ENCODE peak calls at places on chromosomes 13 and 19, in seven cellular contexts. C is BJ, H is tibial artery, X is OCI-LY7, W is Panc1, V is upper lobe of right lung, P is GM23338. E is an unnamed sample.

GRCh38 chr19:48900477-48901452 is 653 bp downstream of the NUCB1 start:
- DNase-seq in H (no peak), P (peak), V (no peak), W (no peak), C (no peak), X (peak), E (peak)

GRCh38 chr13:45595968-45596367 is 19.6 kb downstream of the ERICH6B start:
- DNase-seq in V (no peak), X (no peak), H (no peak), W (no peak), C (no peak), P (peak), E (no peak)

GRCh38 chr13:76830805-76831204 is 55.4 kb downstream of the KCTD12 start:
- DNase-seq in P (peak), H (no peak), W (no peak), V (no peak), X (no peak), C (no peak), E (no peak)

GRCh38 chr13:29594710-29595379 is 643 bp downstream of the SLC7A1 start:
- DNase-seq in P (peak), W (no peak), C (no peak), X (peak), V (peak), H (peak), E (peak)

GRCh38 chr13:25170554-25171107 is 1.5 kb downstream of the AMER2 start:
- DNase-seq in X (no peak), V (no peak), W (no peak), H (no peak), C (no peak), P (peak), E (no peak)

GRCh38 chr13:113959198-113959597 is 14.7 kb downstream of the C13orf46 start:
- DNase-seq in W (no peak), H (no peak), P (no peak), C (no peak), V (no peak), X (no peak), E (no peak)

GRCh38 chr19:41064974-41065569 is 23.2 kb upstream of the CYP2A13 start:
- DNase-seq in W (no peak), X (peak), V (no peak), P (peak), C (no peak), H (no peak), E (peak)

GRCh38 chr19:5141926-5142724 is 173.2 kb downstream of the KDM4B start:
- DNase-seq in H (no peak), C (no peak), W (no peak), V (no peak), P (no peak), X (no peak), E (no peak)

GRCh38 chr13:39407786-39408185 is 195.2 kb downstream of the LHFPL6 start:
- DNase-seq in V (no peak), H (no peak), C (no peak), W (no peak), P (no peak), X (no peak), E (no peak)

GRCh38 chr13:39407138-39407537 is 195.9 kb downstream of the LHFPL6 start:
- DNase-seq in C (no peak), V (no peak), H (no peak), X (no peak), W (no peak), P (no peak), E (no peak)

GRCh38 chr13:39405596-39405995 is 197.4 kb downstream of the LHFPL6 start:
- DNase-seq in P (no peak), X (no peak), V (no peak), C (no peak), W (no peak), H (no peak), E (no peak)

GRCh38 chr13:39405107-39405506 is 197.9 kb downstream of the LHFPL6 start:
- DNase-seq in H (no peak), C (no peak), V (no peak), P (no peak), W (no peak), X (no peak), E (no peak)

GRCh38 chr13:39406688-39407087 is 196.3 kb downstream of the LHFPL6 start:
- DNase-seq in W (no peak), X (peak), P (peak), V (no peak), C (no peak), H (no peak), E (no peak)
- TF ChIP-seq CTCF in W (peak), X (peak), P (peak), V (no peak), C (no peak), H (no peak), E (peak)

DNA sequence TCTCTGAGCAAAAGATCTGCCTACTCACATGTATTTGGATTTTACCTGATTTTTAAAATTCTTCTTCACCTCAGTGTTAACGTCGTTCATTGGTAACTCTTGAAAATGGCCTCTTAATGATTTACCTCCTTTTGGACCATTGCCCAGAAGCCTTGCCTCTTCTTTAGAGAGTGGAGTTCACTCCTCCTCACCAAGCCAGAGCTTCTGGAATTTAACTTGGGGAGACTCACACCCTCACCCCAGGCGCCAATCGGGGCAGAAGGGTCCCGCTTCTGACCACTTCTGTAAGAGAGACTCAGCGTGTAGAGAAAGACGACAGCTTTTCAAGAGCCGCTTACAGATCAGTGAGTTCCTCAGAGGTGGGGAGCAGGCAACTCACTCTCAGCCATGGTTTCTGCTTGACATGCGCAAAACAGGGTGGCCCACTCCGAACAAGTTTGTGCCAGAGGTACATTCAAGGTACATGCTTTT is 2.7 kb downstream of the PNMA8C start:
- DNase-seq in C (no peak), V (no peak), W (no peak), H (no peak), X (no peak), P (no peak), E (peak)
- H3K4me3 ChIP-seq in C (peak), V (peak), W (peak), H (peak), X (peak), P (peak), E (peak)

GRCh38 chr19:17219286-17219685 is 4.1 kb downstream of the USE1 start:
- DNase-seq in W (no peak), V (no peak), H (no peak), C (no peak), P (no peak), X (no peak), E (no peak)

GRCh38 chr19:17225051-17225450 is 975 bp upstream of the OCEL1 start:
- DNase-seq in W (no peak), C (no peak), X (no peak), H (no peak), P (no peak), V (no peak), E (no peak)

GRCh38 chr19:17215125-17215971 is at the start of gene USE1:
- DNase-seq in V (peak), H (peak), C (peak), P (peak), X (peak), W (peak), E (peak)

GRCh38 chr19:17216058-17216670 is 1.0 kb downstream of the USE1 start:
- DNase-seq in V (no peak), X (no peak), W (no peak), H (no peak), C (no peak), P (no peak), E (no peak)

DNA sequence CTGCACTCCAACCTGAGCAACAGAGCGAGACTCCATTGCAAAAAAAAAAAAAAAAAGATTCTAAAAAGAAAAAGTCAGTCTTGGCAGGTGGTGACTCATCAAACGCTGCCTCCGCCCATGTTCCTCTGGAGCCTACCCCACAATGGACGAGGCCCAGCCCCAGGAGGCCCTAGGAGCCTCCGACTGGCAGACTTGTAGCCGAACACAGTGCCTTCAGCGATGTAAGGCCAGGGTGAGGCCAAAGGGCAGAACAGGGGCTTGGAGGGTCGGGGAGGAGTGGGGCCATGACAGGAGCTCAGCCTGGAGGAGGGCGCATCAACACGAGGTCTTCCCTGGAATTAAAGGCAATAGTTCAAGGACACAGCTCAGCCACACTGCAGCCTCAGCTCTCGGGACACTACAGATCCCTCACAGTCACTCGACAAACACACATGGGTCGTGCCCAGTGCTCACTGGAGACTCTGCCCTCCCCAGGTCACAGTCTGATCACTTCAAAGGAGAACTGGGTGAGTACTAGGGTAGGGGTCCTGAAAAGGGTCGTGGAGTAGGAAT is 5.1 kb downstream of the USE1 start:
- DNase-seq in C (no peak), P (no peak), W (no peak), X (no peak), V (no peak), H (no peak), E (peak)
- TF ChIP-seq CTCF in C (no peak), P (no peak), W (no peak), X (no peak), V (no peak), H (no peak), E (no peak)

GRCh38 chr13:87671824-87672603 is 843 bp downstream of the SLITRK5 start:
- DNase-seq in H (no peak), P (peak), W (no peak), C (no peak), V (peak), X (peak), E (peak)
- H3K4me3 ChIP-seq in H (peak), P (peak), W (no peak), C (peak), V (peak), X (peak), E (peak)

DNA sequence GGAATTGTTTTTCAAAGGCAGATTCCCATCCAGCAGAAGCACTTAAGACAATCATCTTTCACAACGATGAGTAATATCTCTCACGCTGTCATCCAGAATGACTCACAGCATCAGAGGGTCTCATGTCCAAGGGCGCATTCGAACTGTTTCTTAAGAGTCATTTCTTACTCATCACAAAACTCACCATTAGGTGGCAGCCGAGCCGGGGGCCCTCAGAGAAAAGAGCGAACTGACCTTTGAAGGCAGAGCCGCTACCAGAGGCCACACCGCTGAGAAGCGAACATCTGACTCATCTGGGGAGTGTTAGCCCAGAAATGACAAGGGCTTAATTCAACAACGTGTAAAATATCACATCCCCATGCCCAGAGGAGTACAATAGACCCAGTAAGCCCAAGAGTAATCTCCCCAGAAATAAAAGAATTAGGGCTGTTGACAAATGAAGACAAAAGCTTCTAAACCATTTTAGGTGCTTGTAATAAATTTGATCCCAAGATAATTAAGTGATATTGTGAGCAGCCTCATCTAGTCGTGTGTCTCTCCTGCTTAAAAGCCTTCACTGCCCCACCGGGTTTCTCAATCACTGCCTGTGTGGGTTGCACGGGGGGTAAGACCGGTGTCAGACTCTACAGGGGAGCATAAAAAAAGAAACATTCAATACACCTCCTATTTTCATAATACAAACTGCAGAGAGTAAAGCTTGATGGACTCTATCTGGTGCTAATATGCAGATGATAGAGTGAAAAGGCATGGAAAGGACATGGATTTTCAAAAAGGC is 96.2 kb downstream of the CYSLTR2 start:
- DNase-seq in C (peak), X (peak), H (peak), P (peak), V (peak), W (peak), E (peak)
- TF ChIP-seq CTCF in C (peak), X (peak), H (peak), P (peak), V (peak), W (peak), E (peak)

E was measured in astrocyte of the spinal cord.